ENCODE peak calls at places on chromosome 15, in six cellular contexts. One of them, this sample, is unnamed.

GRCh38 chr15:68658151-68658550 is 79.4 kb downstream of the CORO2B start:
- DNase-seq in GM04504: no peak
- DNase-seq in NCI-H2081: no peak
- DNase-seq in mammary epithelial cell: no peak
- DNase-seq in right cardiac atrium: no peak
- DNase-seq in heart right ventricle: no peak
- DNase-seq in this sample: no peak

GRCh38 chr15:62153228-62153627 is 11.9 kb downstream of the C2CD4B start:
- DNase-seq in GM04504: no peak
- DNase-seq in NCI-H2081: no peak
- DNase-seq in mammary epithelial cell: no peak
- DNase-seq in right cardiac atrium: no peak
- DNase-seq in heart right ventricle: no peak
- DNase-seq in this sample: no peak

GRCh38 chr15:63186065-63186464 is 3.3 kb upstream of the RAB8B start:
- DNase-seq in GM04504: no peak
- DNase-seq in NCI-H2081: no peak
- DNase-seq in mammary epithelial cell: peak; percentile 87
- DNase-seq in right cardiac atrium: no peak
- DNase-seq in heart right ventricle: no peak
- DNase-seq in this sample: no peak

GRCh38 chr15:89101302-89102191 is 13.3 kb downstream of the ABHD2 start:
- DNase-seq in GM04504: peak; percentile 91
- DNase-seq in NCI-H2081: no peak
- DNase-seq in mammary epithelial cell: peak; percentile 98
- DNase-seq in right cardiac atrium: peak; percentile 85
- DNase-seq in heart right ventricle: peak; percentile 82
- DNase-seq in this sample: no peak

GRCh38 chr15:40914486-40914885 is 14.7 kb upstream of the DLL4 start:
- DNase-seq in GM04504: no peak
- DNase-seq in NCI-H2081: no peak
- DNase-seq in mammary epithelial cell: no peak
- DNase-seq in right cardiac atrium: no peak
- DNase-seq in heart right ventricle: no peak
- DNase-seq in this sample: no peak

GRCh38 chr15:95290376-95290973 is 1040.0 kb upstream of the NR2F2 start:
- DNase-seq in GM04504: no peak
- DNase-seq in NCI-H2081: no peak
- DNase-seq in mammary epithelial cell: no peak
- DNase-seq in right cardiac atrium: no peak
- DNase-seq in heart right ventricle: no peak
- DNase-seq in this sample: no peak

GRCh38 chr15:90531147-90531546 is 1.4 kb downstream of the CRTC3 start:
- DNase-seq in GM04504: no peak
- DNase-seq in NCI-H2081: no peak
- DNase-seq in mammary epithelial cell: no peak
- DNase-seq in right cardiac atrium: no peak
- DNase-seq in heart right ventricle: no peak
- DNase-seq in this sample: no peak

GRCh38 chr15:72182244-72182643 is 15.3 kb downstream of the GRAMD2A start:
- DNase-seq in GM04504: no peak
- DNase-seq in NCI-H2081: no peak
- DNase-seq in mammary epithelial cell: no peak
- DNase-seq in right cardiac atrium: no peak
- DNase-seq in heart right ventricle: no peak
- DNase-seq in this sample: no peak

GRCh38 chr15:71301958-71302621 is 186.8 kb downstream of the THSD4 start:
- DNase-seq in GM04504: no peak
- DNase-seq in NCI-H2081: no peak
- DNase-seq in mammary epithelial cell: no peak
- DNase-seq in right cardiac atrium: no peak
- DNase-seq in heart right ventricle: no peak
- DNase-seq in this sample: no peak

GRCh38 chr15:61856295-61856694 is 204.0 kb downstream of the VPS13C start:
- DNase-seq in GM04504: no peak
- DNase-seq in NCI-H2081: no peak
- DNase-seq in mammary epithelial cell: no peak
- DNase-seq in right cardiac atrium: no peak
- DNase-seq in heart right ventricle: no peak
- DNase-seq in this sample: no peak

GRCh38 chr15:83379574-83379973 is 67.6 kb upstream of the SH3GL3 start:
- DNase-seq in GM04504: no peak
- DNase-seq in NCI-H2081: no peak
- DNase-seq in mammary epithelial cell: peak; percentile 94
- DNase-seq in right cardiac atrium: no peak
- DNase-seq in heart right ventricle: no peak
- DNase-seq in this sample: no peak